ENCODE peak calls at places on chromosomes 11 and 22, in eight cellular contexts. Q is pancreas, R is keratinocyte, F is AG09309, C is bronchial epithelial cell, O is IMR-90, E is HFF-Myc, N is fibroblast of mammary gland. U is an unnamed sample.

GRCh38 chr11:123694551-123694950 is 40.1 kb upstream of the SCN3B start:
- DNase-seq in Q (no peak), R (no peak), F (no peak), C (peak), O (no peak), E (no peak), N (peak), U (no peak)

GRCh38 chr22:41568811-41569210 is 8.0 kb downstream of the CSDC2 start:
- DNase-seq in Q (peak), R (no peak), F (no peak), C (no peak), O (no peak), E (no peak), N (no peak), U (no peak)

GRCh38 chr11:19242184-19242932 is 1.6 kb upstream of the E2F8 start:
- DNase-seq in Q (peak), R (no peak), F (no peak), C (no peak), O (no peak), E (no peak), N (no peak), U (peak)

GRCh38 chr11:13386567-13386966 is 76.5 kb downstream of the BTBD10 start:
- DNase-seq in Q (no peak), R (no peak), F (no peak), C (no peak), O (no peak), E (no peak), N (no peak), U (no peak)

GRCh38 chr11:104256525-104256924 is 92.6 kb upstream of the PDGFD start:
- DNase-seq in Q (no peak), R (no peak), F (no peak), C (peak), O (peak), E (no peak), N (peak), U (no peak)

GRCh38 chr11:105720096-105720495 is 110.2 kb downstream of the GRIA4 start:
- DNase-seq in Q (no peak), R (no peak), F (no peak), C (no peak), O (no peak), E (no peak), N (no peak), U (no peak)

GRCh38 chr11:112195906-112196305 is 20.6 kb downstream of the BCO2 start:
- DNase-seq in Q (no peak), R (peak), F (peak), C (peak), O (no peak), E (no peak), N (peak), U (no peak)

GRCh38 chr11:10688401-10688800 is 5.2 kb downstream of the IRAG1 start:
- DNase-seq in Q (no peak), R (peak), F (no peak), C (peak), O (peak), E (no peak), N (no peak), U (no peak)

GRCh38 chr11:9264381-9265210 is 554 bp downstream of the DENND5A start:
- DNase-seq in Q (peak), R (no peak), F (peak), C (peak), O (peak), E (no peak), N (peak), U (peak)

GRCh38 chr11:11979487-11980117 is 28.8 kb downstream of the DKK3 start:
- DNase-seq in Q (no peak), R (no peak), F (no peak), C (peak), O (peak), E (no peak), N (peak), U (no peak)

GRCh38 chr22:17795661-17796548 is 21.6 kb upstream of the BID start:
- DNase-seq in Q (no peak), R (no peak), F (no peak), C (no peak), O (no peak), E (no peak), N (no peak), U (no peak)

GRCh38 chr11:95884364-95884763 is 39.5 kb downstream of the MTMR2 start:
- DNase-seq in Q (no peak), R (peak), F (peak), C (peak), O (peak), E (no peak), N (peak), U (no peak)

GRCh38 chr11:84965484-84965883 is 661.7 kb downstream of the DLG2 start:
- DNase-seq in Q (no peak), R (no peak), F (no peak), C (no peak), O (no peak), E (no peak), N (no peak), U (no peak)

GRCh38 chr11:6200975-6201374 is 2.0 kb downstream of the OR52W1 start:
- DNase-seq in Q (no peak), R (no peak), F (no peak), C (no peak), O (no peak), E (no peak), N (no peak), U (no peak)

GRCh38 chr22:49999901-50000586 is 12.5 kb downstream of the IL17REL start:
- DNase-seq in Q (peak), R (no peak), F (no peak), C (no peak), O (no peak), E (no peak), N (no peak), U (no peak)

GRCh38 chr11:82794490-82794889 is 60.8 kb upstream of the FAM181B start:
- DNase-seq in Q (no peak), R (no peak), F (no peak), C (no peak), O (no peak), E (no peak), N (no peak), U (no peak)

GRCh38 chr11:45097721-45098493 is 48.5 kb upstream of the PRDM11 start:
- DNase-seq in Q (no peak), R (peak), F (no peak), C (peak), O (peak), E (no peak), N (peak), U (peak)

GRCh38 chr11:111456086-111456858 is 55.9 kb downstream of the BTG4 start:
- DNase-seq in Q (no peak), R (no peak), F (no peak), C (no peak), O (no peak), E (no peak), N (no peak), U (no peak)

GRCh38 chr22:28594784-28595324 is 84.8 kb downstream of the TTC28 start:
- DNase-seq in Q (no peak), R (peak), F (peak), C (peak), O (peak), E (peak), N (peak), U (no peak)

GRCh38 chr11:69115586-69116560 is 39.9 kb upstream of the SMIM38 start:
- DNase-seq in Q (peak), R (no peak), F (no peak), C (no peak), O (no peak), E (no peak), N (no peak), U (no peak)

GRCh38 chr11:8814923-8815240 is 96.1 kb upstream of the AKIP1 start:
- DNase-seq in Q (no peak), R (no peak), F (no peak), C (no peak), O (no peak), E (no peak), N (no peak), U (no peak)

GRCh38 chr11:36500315-36500721 is 9.8 kb downstream of the TRAF6 start:
- DNase-seq in Q (no peak), R (peak), F (peak), C (peak), O (peak), E (peak), N (peak), U (no peak)

GRCh38 chr11:3644817-3645235 is at the start of gene ART1:
- DNase-seq in Q (no peak), R (no peak), F (no peak), C (no peak), O (no peak), E (no peak), N (peak), U (no peak)
- TF ChIP-seq CTCF in Q (no peak), R (no peak), F (no peak), C (no peak), O (no peak), E (no peak), N (no peak), U (no peak)

DNA sequence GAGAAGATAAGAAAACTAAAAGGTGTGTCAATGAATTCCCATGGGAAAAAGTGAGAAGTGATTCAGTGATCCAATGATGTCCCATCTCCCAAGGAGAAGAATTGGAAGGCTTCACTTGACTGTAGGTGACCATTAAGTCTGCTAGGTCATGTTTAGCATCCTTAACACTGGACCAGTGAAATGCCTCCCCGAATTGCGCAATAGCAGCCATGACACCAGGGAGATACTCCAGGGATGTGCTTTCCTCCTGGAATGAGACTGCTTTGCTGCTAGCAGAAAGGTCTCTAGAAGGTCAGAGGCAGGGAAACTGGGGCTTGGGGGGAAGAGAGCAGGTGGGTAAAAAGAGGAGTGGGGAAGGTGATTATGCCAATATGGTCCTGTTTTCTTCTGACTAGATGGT is 364.3 kb downstream of the OPCML start:
- DNase-seq in Q (no peak), R (no peak), F (no peak), C (no peak), O (no peak), E (no peak), N (no peak), U (no peak)
- TF ChIP-seq CTCF in Q (no peak), R (no peak), F (no peak), C (no peak), O (no peak), E (no peak), N (no peak), U (no peak)

GRCh38 chr11:32586576-32587190 is 3.1 kb downstream of the EIF3M start:
- DNase-seq in Q (no peak), R (no peak), F (no peak), C (peak), O (peak), E (no peak), N (peak), U (no peak)
- TF ChIP-seq CTCF in Q (no peak), R (peak), F (peak), C (no peak), O (peak), E (peak), N (peak), U (no peak)

GRCh38 chr11:128776434-128777284 is 82.8 kb downstream of the FLI1 start:
- DNase-seq in Q (peak), R (no peak), F (no peak), C (no peak), O (peak), E (no peak), N (peak), U (peak)

GRCh38 chr11:128776088-128776433 is 82.2 kb downstream of the FLI1 start:
- DNase-seq in Q (no peak), R (no peak), F (no peak), C (no peak), O (no peak), E (no peak), N (no peak), U (no peak)

GRCh38 chr11:128775513-128775912 is 81.6 kb downstream of the FLI1 start:
- DNase-seq in Q (no peak), R (no peak), F (no peak), C (no peak), O (no peak), E (no peak), N (no peak), U (no peak)

GRCh38 chr11:128779036-128779435 is 85.2 kb downstream of the FLI1 start:
- DNase-seq in Q (no peak), R (no peak), F (peak), C (no peak), O (peak), E (no peak), N (peak), U (no peak)

GRCh38 chr11:128777369-128778011 is 83.6 kb downstream of the FLI1 start:
- DNase-seq in Q (no peak), R (no peak), F (no peak), C (no peak), O (no peak), E (no peak), N (no peak), U (no peak)
- TF ChIP-seq CTCF in Q (no peak), R (no peak), F (no peak), C (no peak), O (no peak), E (no peak), N (no peak), U (no peak)

GRCh38 chr11:73176145-73176891 is 34.2 kb upstream of the FCHSD2 start:
- DNase-seq in Q (no peak), R (no peak), F (no peak), C (no peak), O (no peak), E (no peak), N (no peak), U (no peak)
- TF ChIP-seq CTCF in Q (no peak), R (no peak), F (no peak), C (no peak), O (no peak), E (no peak), N (no peak), U (no peak)

DNA sequence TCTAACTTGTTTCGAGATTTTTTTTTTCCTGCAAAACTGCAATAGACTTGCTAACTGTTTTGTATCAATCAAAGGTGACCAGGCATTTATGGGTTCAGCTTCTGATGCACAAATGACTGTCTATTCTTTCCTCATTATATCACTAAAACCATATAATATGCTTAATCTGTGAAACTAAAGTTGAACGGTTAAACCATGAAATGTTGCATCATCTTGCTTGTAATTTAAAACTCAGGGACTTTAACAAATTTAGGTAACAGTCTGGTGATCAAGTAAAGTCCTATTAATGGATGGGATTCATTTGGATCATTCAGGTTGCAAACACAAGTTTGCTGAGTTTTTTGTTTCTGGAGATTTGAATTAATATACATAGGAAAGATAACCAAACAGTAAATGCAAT is 232.0 kb upstream of the LUZP2 start:
- DNase-seq in Q (no peak), R (no peak), F (no peak), C (no peak), O (no peak), E (no peak), N (no peak), U (no peak)
- TF ChIP-seq CTCF in Q (no peak), R (no peak), F (no peak), C (no peak), O (no peak), E (no peak), N (no peak), U (no peak)

GRCh38 chr11:1546536-1547466 is 25.3 kb downstream of the DUSP8 start:
- DNase-seq in Q (peak), R (no peak), F (no peak), C (no peak), O (peak), E (no peak), N (no peak), U (no peak)
- TF ChIP-seq CTCF in Q (peak), R (peak), F (peak), C (peak), O (peak), E (peak), N (no peak), U (peak)

GRCh38 chr11:7303146-7303545 is 51.4 kb downstream of the SYT9 start:
- DNase-seq in Q (no peak), R (no peak), F (no peak), C (no peak), O (no peak), E (no peak), N (no peak), U (no peak)

GRCh38 chr11:7300281-7300680 is 48.6 kb downstream of the SYT9 start:
- DNase-seq in Q (no peak), R (no peak), F (no peak), C (no peak), O (no peak), E (no peak), N (no peak), U (no peak)

GRCh38 chr11:7299393-7299792 is 47.7 kb downstream of the SYT9 start:
- DNase-seq in Q (no peak), R (no peak), F (no peak), C (no peak), O (no peak), E (no peak), N (no peak), U (no peak)
- TF ChIP-seq CTCF in Q (no peak), R (peak), F (no peak), C (no peak), O (no peak), E (no peak), N (no peak), U (no peak)

GRCh38 chr22:39016592-39016991 is 2.5 kb downstream of the APOBEC3C start:
- DNase-seq in Q (no peak), R (no peak), F (no peak), C (no peak), O (no peak), E (no peak), N (no peak), U (no peak)

GRCh38 chr22:39017596-39018365 is 3.1 kb upstream of the APOBEC3D start:
- DNase-seq in Q (no peak), R (no peak), F (no peak), C (no peak), O (no peak), E (no peak), N (no peak), U (no peak)

GRCh38 chr22:39010946-39011625 is 3.0 kb upstream of the APOBEC3C start:
- DNase-seq in Q (no peak), R (no peak), F (no peak), C (no peak), O (no peak), E (no peak), N (no peak), U (no peak)

GRCh38 chr22:39012525-39013516 is 1.2 kb upstream of the APOBEC3C start:
- DNase-seq in Q (no peak), R (no peak), F (no peak), C (no peak), O (no peak), E (no peak), N (no peak), U (no peak)

DNA sequence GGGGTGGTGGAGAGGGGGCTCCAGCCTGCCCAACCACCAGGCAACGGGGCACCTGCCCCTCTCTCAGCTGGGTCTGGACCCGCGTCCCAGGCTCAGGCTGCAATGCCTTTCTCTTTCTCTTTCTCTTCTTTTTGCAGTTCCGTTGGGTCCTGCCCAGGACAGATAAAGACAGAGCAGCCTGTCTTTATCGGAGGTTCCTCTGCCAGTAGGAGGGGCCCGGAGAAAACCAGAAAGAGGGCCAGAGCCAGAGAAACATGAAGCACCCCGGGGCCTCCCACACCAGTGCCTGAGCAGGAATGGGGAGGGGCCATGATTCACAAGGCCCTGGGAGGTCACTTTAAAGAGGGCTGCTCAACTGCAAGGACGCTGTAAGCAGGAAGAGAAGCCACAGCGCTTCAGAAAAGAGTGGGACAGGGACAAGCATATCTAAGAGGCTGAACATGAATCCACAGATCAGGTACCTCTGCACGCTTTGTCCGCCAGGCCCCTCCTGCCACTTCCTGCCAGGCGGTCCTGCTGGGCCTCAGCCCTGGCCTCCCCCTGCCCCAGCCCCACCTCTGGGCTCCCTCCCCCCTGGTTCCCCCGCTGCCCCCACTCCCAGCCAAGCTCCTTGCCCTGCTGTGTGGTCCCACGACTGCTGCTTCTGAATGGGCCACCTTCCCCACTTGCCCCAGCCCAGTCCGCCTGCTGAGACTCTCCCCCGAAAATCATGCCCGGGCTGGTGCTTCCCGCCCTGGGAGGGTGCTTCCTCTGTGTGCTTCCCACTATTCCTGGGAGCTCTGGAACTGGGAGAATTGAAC is at the start of gene APOBEC3C:
- DNase-seq in Q (no peak), R (peak), F (peak), C (peak), O (peak), E (peak), N (peak), U (no peak)
- TF ChIP-seq CTCF in Q (no peak), R (peak), F (peak), C (peak), O (peak), E (no peak), N (no peak), U (no peak)

GRCh38 chr11:65425105-65425970 is 2.7 kb downstream of the NEAT1 start:
- DNase-seq in Q (no peak), R (no peak), F (peak), C (peak), O (peak), E (no peak), N (peak), U (no peak)
- TF ChIP-seq CTCF in Q (no peak), R (peak), F (peak), C (peak), O (no peak), E (peak), N (no peak), U (no peak)

U was measured in mesothelial cell of epicardium.